ENCODE peak calls at places on chromosomes 1 and 21, in six cellular contexts. H, G, P, Y, R and A are unnamed samples.

GRCh38 chr1:43473463-43473862 is 19.7 kb upstream of the HYI start:
- DNase-seq in H (no peak), G (no peak), P (no peak), Y (no peak), R (no peak), A (no peak)

GRCh38 chr1:9505142-9505541 is 34.1 kb upstream of the SLC25A33 start:
- DNase-seq in H (no peak), G (no peak), P (no peak), Y (no peak), R (no peak), A (no peak)

GRCh38 chr1:15700510-15700909 is 16.4 kb downstream of the PLEKHM2 start:
- DNase-seq in H (peak; percentile 73), G (no peak), P (no peak), Y (peak; percentile 28), R (no peak), A (no peak)

GRCh38 chr1:10561955-10562354 is 87.2 kb downstream of the PEX14 start:
- DNase-seq in H (peak; percentile 20), G (no peak), P (no peak), Y (no peak), R (no peak), A (no peak)

GRCh38 chr21:33300701-33301631 is 23.8 kb upstream of the IFNAR1 start:
- DNase-seq in H (peak; percentile 50), G (no peak), P (peak; percentile 56), Y (no peak), R (no peak), A (no peak)

GRCh38 chr1:2212542-2213491 is 15.3 kb upstream of the SKI start:
- DNase-seq in H (peak; percentile 98), G (peak; percentile 84), P (peak; percentile 95), Y (peak; percentile 96), R (peak; percentile 88), A (peak; percentile 41)

GRCh38 chr21:40793057-40793456 is 53.9 kb downstream of the DSCAM start:
- DNase-seq in H (no peak), G (no peak), P (no peak), Y (no peak), R (no peak), A (no peak)

GRCh38 chr1:234597894-234598293 is 12.1 kb downstream of the IRF2BP2 start:
- DNase-seq in H (peak; percentile 74), G (no peak), P (peak; percentile 58), Y (no peak), R (peak; percentile 74), A (peak; percentile 71)

GRCh38 chr1:215543191-215543606 is 23.9 kb upstream of the KCTD3 start:
- DNase-seq in H (peak; percentile 73), G (no peak), P (peak; percentile 83), Y (no peak), R (no peak), A (no peak)

GRCh38 chr1:35810096-35810860 is 2.5 kb downstream of the AGO4 start:
- DNase-seq in H (peak; percentile 35), G (no peak), P (no peak), Y (no peak), R (no peak), A (no peak)

GRCh38 chr1:19044975-19045831 is 88.7 kb upstream of the IFFO2 start:
- DNase-seq in H (no peak), G (no peak), P (no peak), Y (no peak), R (no peak), A (no peak)

GRCh38 chr1:221487781-221488520 is 253.9 kb downstream of the DUSP10 start:
- DNase-seq in H (peak; percentile 55), G (no peak), P (no peak), Y (no peak), R (no peak), A (no peak)

GRCh38 chr1:232367293-232367692 is 262.6 kb downstream of the SIPA1L2 start:
- DNase-seq in H (no peak), G (no peak), P (no peak), Y (no peak), R (no peak), A (peak; percentile 18)

GRCh38 chr1:15799004-15799867 is 8.2 kb downstream of the UQCRHL start:
- DNase-seq in H (peak; percentile 97), G (peak; percentile 46), P (peak; percentile 87), Y (peak; percentile 68), R (peak; percentile 59), A (no peak)

GRCh38 chr1:20349561-20349960 is 58.9 kb downstream of the VWA5B1 start:
- DNase-seq in H (no peak), G (no peak), P (no peak), Y (no peak), R (no peak), A (no peak)

GRCh38 chr1:162878000-162878596 is 17.1 kb upstream of the CCDC190 start:
- DNase-seq in H (peak; percentile 91), G (peak; percentile 80), P (peak; percentile 75), Y (peak; percentile 30), R (peak; percentile 41), A (peak; percentile 38)

GRCh38 chr1:235714205-235714897 is 64.8 kb upstream of the GNG4 start:
- DNase-seq in H (no peak), G (no peak), P (no peak), Y (no peak), R (no peak), A (no peak)

GRCh38 chr1:94949681-94950661 is 23.1 kb upstream of the CNN3 start:
- DNase-seq in H (peak; percentile 62), G (no peak), P (peak; percentile 71), Y (no peak), R (peak; percentile 19), A (peak; percentile 25)

GRCh38 chr1:64019818-64020217 is 183.6 kb upstream of the UBE2U start:
- DNase-seq in H (peak; percentile 57), G (no peak), P (peak; percentile 21), Y (no peak), R (peak; percentile 18), A (no peak)

GRCh38 chr1:218426343-218426657 is 81.2 kb downstream of the TGFB2 start:
- DNase-seq in H (peak; percentile 93), G (no peak), P (peak; percentile 27), Y (peak; percentile 23), R (no peak), A (no peak)

DNA sequence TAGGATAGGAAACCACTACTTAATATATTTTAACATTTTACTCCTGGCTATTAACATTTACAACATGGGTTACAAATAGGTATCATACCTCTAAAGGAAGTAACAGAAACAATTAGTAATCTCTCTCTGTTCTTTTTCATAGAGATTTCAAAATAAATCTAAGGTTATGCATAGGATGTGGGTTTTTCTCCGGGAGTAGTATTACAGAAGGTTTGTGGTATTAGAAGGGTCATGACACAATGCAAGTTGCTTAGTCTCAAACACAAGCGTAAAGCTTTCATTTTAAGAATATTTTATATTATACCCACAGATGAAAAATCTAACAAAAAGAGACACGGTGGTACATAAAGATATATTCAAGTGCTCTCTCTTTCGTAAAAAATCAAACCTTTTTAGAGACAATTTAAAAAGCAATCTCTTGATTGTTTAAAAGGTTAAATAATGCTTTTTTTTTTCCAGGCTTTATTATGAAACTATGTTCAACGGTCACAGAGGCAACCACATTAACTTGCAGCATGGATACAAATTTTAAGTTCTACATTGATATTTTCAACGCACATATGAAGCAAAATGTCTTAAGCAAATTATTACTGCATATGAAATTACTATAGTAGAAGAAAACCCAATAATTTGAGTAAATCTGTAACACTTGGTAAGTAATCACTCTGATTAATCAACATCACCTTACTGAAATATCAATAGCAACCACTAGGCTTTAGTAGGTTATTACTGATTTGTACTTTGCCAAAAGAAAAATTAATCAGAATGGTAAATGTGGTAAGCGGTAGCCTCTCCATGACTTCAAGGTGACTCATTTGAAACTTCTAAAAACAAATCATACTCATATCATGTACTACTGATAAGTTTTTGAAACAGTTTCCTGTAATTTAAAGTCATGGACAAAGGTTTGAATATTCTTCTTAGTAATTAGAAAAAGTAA is 97.4 kb upstream of the GFI1 start:
- DNase-seq in H (peak; percentile 77), G (no peak), P (no peak), Y (no peak), R (no peak), A (peak; percentile 84)
- H3K4me3 ChIP-seq in H (peak overlapping the region; percentile 40), G (no peak overlapping the region), P (no peak overlapping the region), Y (no peak overlapping the region), R (no peak overlapping the region), A (peak overlapping the region; percentile 8)

GRCh38 chr1:226656201-226656600 is 82.9 kb downstream of the ITPKB start:
- DNase-seq in H (no peak), G (no peak), P (no peak), Y (no peak), R (no peak), A (peak; percentile 63)

GRCh38 chr1:226653311-226653921 is 85.7 kb downstream of the ITPKB start:
- DNase-seq in H (no peak), G (no peak), P (no peak), Y (no peak), R (peak; percentile 60), A (peak; percentile 93)

GRCh38 chr1:226654046-226654445 is 85.0 kb downstream of the ITPKB start:
- DNase-seq in H (peak; percentile 62), G (peak; percentile 96), P (no peak), Y (no peak), R (no peak), A (peak; percentile 70)

GRCh38 chr1:226655251-226656163 is 83.6 kb downstream of the ITPKB start:
- DNase-seq in H (no peak), G (no peak), P (no peak), Y (no peak), R (no peak), A (no peak)

DNA sequence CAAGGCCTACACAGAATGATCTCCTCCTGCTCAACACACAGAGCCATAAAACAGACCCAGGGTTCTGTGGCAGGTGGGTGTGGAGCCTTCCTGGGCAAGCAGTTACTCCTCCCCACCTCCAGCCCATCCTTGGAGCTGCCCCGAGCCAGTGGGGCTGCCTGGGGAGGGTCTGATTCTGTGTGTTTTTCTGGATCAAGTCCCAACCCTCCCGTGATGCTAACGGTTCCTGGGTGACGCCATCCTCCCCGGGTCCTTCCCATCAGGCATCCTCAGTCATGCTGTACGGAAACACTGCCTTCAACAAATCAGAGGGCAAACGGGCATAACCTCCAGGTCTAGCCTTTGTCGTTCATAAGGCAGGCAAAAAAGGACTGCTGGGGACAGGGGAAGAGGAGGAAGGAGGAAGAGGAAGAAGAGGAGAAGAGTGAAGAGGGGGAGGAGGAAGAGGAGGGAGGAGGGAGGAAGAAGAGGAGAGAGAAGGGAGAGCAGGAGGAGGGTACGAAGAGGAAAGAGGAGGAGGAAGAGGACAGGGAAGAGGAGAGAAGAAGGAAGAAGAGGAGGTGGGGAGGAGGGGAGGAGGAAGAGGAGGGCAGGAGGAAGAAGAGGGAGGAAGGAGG is 84.5 kb downstream of the ITPKB start:
- DNase-seq in H (no peak), G (no peak), P (no peak), Y (no peak), R (no peak), A (no peak)
- H3K4me3 ChIP-seq in H (no peak overlapping the region), G (no peak overlapping the region), P (no peak overlapping the region), Y (no peak overlapping the region), R (no peak overlapping the region), A (peak overlapping the region; percentile 45)

DNA sequence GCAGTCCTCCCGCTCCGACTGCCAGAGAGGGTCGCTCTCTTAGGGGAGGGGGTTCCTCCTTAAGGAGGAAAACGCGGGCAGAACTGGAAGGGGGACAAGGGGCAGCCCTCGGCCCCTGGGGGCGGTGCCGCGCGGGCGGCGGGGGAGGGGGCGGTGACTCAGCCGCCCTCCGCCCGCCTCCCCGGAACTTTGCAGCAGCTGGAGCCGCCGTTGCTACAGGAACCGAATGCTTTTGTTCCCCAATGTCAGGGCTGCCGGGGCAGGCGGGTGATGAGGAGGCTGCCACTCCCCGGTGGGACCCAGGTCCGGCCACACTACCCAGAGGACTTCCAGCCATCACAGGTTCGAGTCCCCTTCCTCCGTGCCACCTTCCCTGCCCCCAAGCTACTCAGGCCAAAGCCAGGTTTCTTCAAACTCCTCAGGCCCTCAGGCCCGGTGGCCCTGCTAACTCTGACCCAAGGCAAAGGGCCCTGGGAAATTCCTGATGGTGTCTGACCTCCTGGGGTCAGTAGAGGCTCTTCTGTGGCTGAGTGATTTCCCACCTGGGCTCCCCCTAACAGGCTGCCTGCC is 3.2 kb downstream of the ADGRB2 start:
- DNase-seq in H (peak; percentile 57), G (peak; percentile 66), P (peak; percentile 62), Y (peak; percentile 62), R (peak; percentile 67), A (no peak)
- H3K4me3 ChIP-seq in H (peak overlapping the region; percentile 53), G (peak overlapping the region; percentile 59), P (peak overlapping the region; percentile 72), Y (peak overlapping the region; percentile 59), R (peak overlapping the region; percentile 46), A (no peak overlapping the region)

GRCh38 chr1:201540846-201541735 is 2.2 kb downstream of the NAV1 start:
- DNase-seq in H (no peak), G (no peak), P (no peak), Y (no peak), R (no peak), A (no peak)
- H3K4me3 ChIP-seq in H (peak overlapping the region; percentile 80), G (no peak overlapping the region), P (peak overlapping the region; percentile 72), Y (no peak overlapping the region), R (no peak overlapping the region), A (no peak overlapping the region)